ENCODE peak calls at places on chromosomes 7 and 10, in seven cellular contexts. F is NCI-H1092 treated with DMSO at 0.1 percent for 48 hours; Q is nephron progenitor cell; R is spleen; K is fibroblast of mammary gland; S is upper lobe of right lung; B is CD8-positive, alpha-beta memory T cell. Z is an unnamed sample.

GRCh38 chr7:38102486-38102885 is 75.6 kb upstream of the STARD3NL start:
- DNase-seq in R (no peak), K (peak), Q (no peak), B (no peak), F (no peak), S (no peak), Z (no peak)

GRCh38 chr10:1208376-1209311 is 152.5 kb downstream of the WDR37 start:
- DNase-seq in B (no peak), F (no peak), K (no peak), Q (no peak), R (peak), S (peak), Z (no peak)

GRCh38 chr10:60564475-60564874 is 174.8 kb upstream of the ANK3 start:
- DNase-seq in B (no peak), S (no peak), Q (no peak), F (no peak), K (no peak), R (no peak), Z (no peak)

GRCh38 chr7:106848851-106849442 is 16.1 kb upstream of the PIK3CG start:
- DNase-seq in R (no peak), B (no peak), F (no peak), S (no peak), K (peak), Q (no peak), Z (peak)

GRCh38 chr7:55129409-55130078 is 110.7 kb downstream of the EGFR start:
- DNase-seq in Q (no peak), K (peak), R (no peak), F (no peak), S (no peak), B (no peak), Z (peak)

GRCh38 chr10:61262486-61263261 is 190.5 kb downstream of the TMEM26 start:
- DNase-seq in Q (no peak), K (peak), F (no peak), R (no peak), B (no peak), S (no peak), Z (no peak)

GRCh38 chr10:13352519-13352918 is 4.4 kb upstream of the SEPHS1 start:
- DNase-seq in R (no peak), K (no peak), S (no peak), Q (no peak), F (no peak), B (no peak), Z (no peak)

GRCh38 chr10:95906675-95907453 is 911 bp upstream of the CC2D2B start:
- DNase-seq in R (peak), Q (peak), S (no peak), K (peak), B (peak), F (peak), Z (peak)

GRCh38 chr10:97888641-97889262 is 39.1 kb downstream of the GOLGA7B start:
- DNase-seq in K (peak), R (peak), F (no peak), S (peak), B (no peak), Q (no peak), Z (peak)

GRCh38 chr10:124706462-124706857 is 37.7 kb downstream of the FAM53B start:
- DNase-seq in B (no peak), Q (no peak), F (no peak), K (no peak), S (no peak), R (peak), Z (no peak)

GRCh38 chr10:46240684-46241565 is 45.9 kb upstream of the ANTXRL start:
- DNase-seq in F (no peak), B (no peak), S (peak), R (no peak), Q (no peak), K (no peak), Z (no peak)

GRCh38 chr7:117728858-117729257 is 144.4 kb downstream of the CTTNBP2 start:
- DNase-seq in B (no peak), R (no peak), S (no peak), F (peak), K (peak), Q (no peak), Z (no peak)

GRCh38 chr7:129950191-129950940 is 2.4 kb downstream of the UBE2H start:
- DNase-seq in F (peak), S (no peak), B (peak), R (no peak), K (no peak), Q (no peak), Z (peak)

GRCh38 chr10:50312464-50313437 is 61.4 kb upstream of the ASAH2 start:
- DNase-seq in K (peak), Q (no peak), S (no peak), B (no peak), F (no peak), R (no peak), Z (peak)

GRCh38 chr7:2701832-2702593 is 14.0 kb downstream of the AMZ1 start:
- DNase-seq in R (no peak), Q (no peak), S (no peak), B (no peak), F (no peak), K (peak), Z (no peak)

GRCh38 chr10:48778193-48778857 is 93.7 kb downstream of the WDFY4 start:
- DNase-seq in Q (no peak), R (no peak), F (no peak), K (no peak), S (no peak), B (no peak), Z (no peak)

GRCh38 chr7:28573059-28573553 is 160.8 kb downstream of the CREB5 start:
- DNase-seq in S (no peak), R (no peak), Q (no peak), F (peak), B (no peak), K (peak), Z (peak)

GRCh38 chr7:45239486-45239885 is 81.9 kb downstream of the RAMP3 start:
- DNase-seq in R (no peak), S (no peak), Q (no peak), K (peak), B (no peak), F (no peak), Z (peak)

GRCh38 chr7:2103071-2103898 is 129.5 kb downstream of the MAD1L1 start:
- DNase-seq in S (no peak), F (no peak), B (no peak), Q (no peak), R (no peak), K (no peak), Z (no peak)

GRCh38 chr7:142153400-142153799 is 41.9 kb downstream of the MGAM2 start:
- DNase-seq in K (no peak), F (peak), B (no peak), R (no peak), S (no peak), Q (peak), Z (peak)

GRCh38 chr7:51970961-51971655 is 654.5 kb upstream of the COBL start:
- DNase-seq in R (no peak), S (no peak), Q (no peak), K (no peak), F (no peak), B (no peak), Z (no peak)